ENCODE peak calls at places on chromosomes 2 and 18, in six cellular contexts. D is fibroblast of lung, M is neural crest cell, W is AG09309, F is GM18507, C is COR-L47. O is an unnamed sample.

GRCh38 chr18:78972385-78972918 is 7.2 kb upstream of the SALL3 start:
- DNase-seq in D (no peak), M (no peak), W (no peak), F (no peak), C (no peak), O (no peak)

GRCh38 chr2:29363111-29363510 is 247.9 kb downstream of the CLIP4 start:
- DNase-seq in D (no peak), M (no peak), W (no peak), F (no peak), C (no peak), O (no peak)

GRCh38 chr2:229815342-229815741 is 101.0 kb upstream of the DNER start:
- DNase-seq in D (peak), M (no peak), W (no peak), F (no peak), C (no peak), O (no peak)

GRCh38 chr2:99648115-99648850 is 158.5 kb upstream of the REV1 start:
- DNase-seq in D (peak), M (no peak), W (no peak), F (no peak), C (no peak), O (no peak)

GRCh38 chr18:22987547-22988182 is 54.5 kb downstream of the RBBP8 start:
- DNase-seq in D (no peak), M (no peak), W (no peak), F (no peak), C (no peak), O (no peak)

GRCh38 chr18:32310119-32310518 is 120.3 kb downstream of the MEP1B start:
- DNase-seq in D (peak), M (no peak), W (no peak), F (no peak), C (peak), O (no peak)

GRCh38 chr2:137813176-137813575 is 151.1 kb upstream of the HNMT start:
- DNase-seq in D (no peak), M (no peak), W (no peak), F (no peak), C (no peak), O (no peak)

GRCh38 chr18:58497845-58498244 is 131.0 kb downstream of the ALPK2 start:
- DNase-seq in D (peak), M (no peak), W (no peak), F (no peak), C (no peak), O (no peak)

GRCh38 chr2:55038428-55038827 is 11.8 kb downstream of the RTN4 start:
- DNase-seq in D (peak), M (no peak), W (no peak), F (no peak), C (no peak), O (no peak)

GRCh38 chr2:45675130-45675812 is 23.8 kb downstream of the PRKCE start:
- DNase-seq in D (no peak), M (no peak), W (no peak), F (no peak), C (peak), O (no peak)

GRCh38 chr18:26777316-26778053 is 88.0 kb downstream of the AQP4 start:
- DNase-seq in D (peak), M (no peak), W (no peak), F (no peak), C (no peak), O (no peak)

GRCh38 chr18:25019086-25019860 is 332.7 kb downstream of the ZNF521 start:
- DNase-seq in D (no peak), M (no peak), W (no peak), F (no peak), C (no peak), O (no peak)

GRCh38 chr2:239589855-239590254 is 189.0 kb upstream of the HDAC4 start:
- DNase-seq in D (no peak), M (no peak), W (no peak), F (no peak), C (no peak), O (no peak)

GRCh38 chr2:236814558-236814957 is 244.9 kb downstream of the ACKR3 start:
- DNase-seq in D (no peak), M (no peak), W (no peak), F (no peak), C (no peak), O (no peak)

GRCh38 chr18:59067873-59068272 is 71.8 kb upstream of the SEC11C start:
- DNase-seq in D (no peak), M (no peak), W (no peak), F (no peak), C (no peak), O (no peak)

GRCh38 chr2:55049794-55050132 is 488 bp downstream of the RTN4 start:
- DNase-seq in D (no peak), M (no peak), W (no peak), F (no peak), C (no peak), O (no peak)

GRCh38 chr2:109382946-109383345 is 230.8 kb downstream of the SEPTIN10 start:
- DNase-seq in D (peak), M (no peak), W (peak), F (no peak), C (peak), O (peak)

GRCh38 chr2:104568247-104568646 is 285.7 kb upstream of the POU3F3 start:
- DNase-seq in D (no peak), M (no peak), W (no peak), F (no peak), C (no peak), O (no peak)

GRCh38 chr2:241638063-241638660 is 669 bp downstream of the ATG4B start:
- DNase-seq in D (no peak), M (no peak), W (no peak), F (no peak), C (no peak), O (no peak)

GRCh38 chr18:60684843-60685513 is 312.4 kb upstream of the MC4R start:
- DNase-seq in D (peak), M (no peak), W (peak), F (no peak), C (peak), O (peak)

GRCh38 chr18:23920054-23920453 is 94.5 kb upstream of the TTC39C start:
- DNase-seq in D (peak), M (no peak), W (no peak), F (no peak), C (no peak), O (no peak)

GRCh38 chr18:43279015-43279758 is 1.9 kb upstream of the SYT4 start:
- DNase-seq in D (peak), M (no peak), W (no peak), F (no peak), C (peak), O (peak)

O was measured in skeletal muscle cell.